ENCODE peak calls at places on chromosomes 2 and 18, in five cellular contexts. S, Q, G, B and M are unnamed samples.

GRCh38 chr18:47334966-47335365 is 83.5 kb upstream of the SKOR2 start:
- DNase-seq in Q (no peak), B (no peak), G (no peak), S (no peak), M (no peak)

GRCh38 chr2:220452561-220452960 is 825.1 kb downstream of the SLC4A3 start:
- DNase-seq in G (no peak), Q (no peak), S (no peak), B (no peak), M (no peak)

GRCh38 chr2:12960671-12961070 is 243.9 kb downstream of the TRIB2 start:
- DNase-seq in S (no peak), G (no peak), Q (no peak), B (no peak), M (no peak)

GRCh38 chr2:238267341-238267710 is 21.1 kb downstream of the PER2 start:
- DNase-seq in S (no peak), Q (no peak), B (no peak), G (no peak), M (no peak)

GRCh38 chr2:18500333-18500732 is 60.1 kb downstream of the RDH14 start:
- DNase-seq in G (no peak), Q (no peak), B (no peak), S (no peak), M (no peak)

GRCh38 chr2:84052043-84052442 is 407.0 kb downstream of the SUCLG1 start:
- DNase-seq in B (no peak), Q (no peak), S (no peak), G (no peak), M (no peak)

GRCh38 chr18:72652990-72653593 is 109.0 kb upstream of the CBLN2 start:
- DNase-seq in Q (no peak), B (peak; percentile 29), G (peak; percentile 48), S (peak; percentile 61), M (peak; percentile 56)

GRCh38 chr2:159083601-159084000 is 115.2 kb downstream of the TANC1 start:
- DNase-seq in S (no peak), B (no peak), G (peak; percentile 18), Q (no peak), M (no peak)

GRCh38 chr2:85705680-85706039 is 11.5 kb downstream of the GNLY start:
- DNase-seq in G (peak; percentile 65), S (no peak), B (no peak), Q (no peak), M (peak; percentile 100)

GRCh38 chr2:85754313-85755095 is 713 bp downstream of the ATOH8 start:
- DNase-seq in B (no peak), S (peak; percentile 77), G (peak; percentile 77), Q (no peak), M (peak; percentile 66)

GRCh38 chr2:218631837-218632236 is 24.1 kb downstream of the PLCD4 start:
- DNase-seq in Q (no peak), G (no peak), B (no peak), S (no peak), M (no peak)

GRCh38 chr2:181785677-181786344 is 105.5 kb upstream of the NEUROD1 start:
- DNase-seq in Q (no peak), S (no peak), B (no peak), G (no peak), M (no peak)

GRCh38 chr2:228688007-228688645 is 506.6 kb upstream of the SPHKAP start:
- DNase-seq in B (no peak), G (peak; percentile 8), S (no peak), Q (no peak), M (no peak)

GRCh38 chr18:3177902-3178687 is 41.7 kb downstream of the MYOM1 start:
- DNase-seq in S (no peak), B (peak; percentile 73), Q (peak; percentile 98), G (no peak), M (peak; percentile 100)

GRCh38 chr2:131056204-131056975 is 36.9 kb downstream of the FAM168B start:
- DNase-seq in Q (no peak), B (no peak), G (no peak), S (no peak), M (no peak)

GRCh38 chr2:178008636-178009289 is 63.8 kb downstream of the PDE11A start:
- DNase-seq in G (no peak), Q (no peak), S (peak; percentile 65), B (peak; percentile 11), M (no peak)

GRCh38 chr2:181142514-181142913 is 162.1 kb downstream of the UBE2E3 start:
- DNase-seq in B (no peak), G (no peak), S (no peak), Q (no peak), M (no peak)

GRCh38 chr2:221635949-221636348 is 63.8 kb upstream of the EPHA4 start:
- DNase-seq in S (no peak), G (peak; percentile 6), Q (no peak), B (no peak), M (no peak)

GRCh38 chr2:136310797-136311558 is 193.0 kb upstream of the CXCR4 start:
- DNase-seq in G (no peak), S (no peak), B (no peak), Q (no peak), M (no peak)

GRCh38 chr18:27604583-27604982 is 419.5 kb upstream of the CHST9 start:
- DNase-seq in G (no peak), Q (no peak), B (no peak), S (no peak), M (no peak)

GRCh38 chr18:2513616-2514015 is 57.7 kb downstream of the METTL4 start:
- DNase-seq in Q (no peak), G (no peak), B (no peak), S (no peak), M (no peak)

GRCh38 chr18:14074187-14074586 is 58.0 kb downstream of the ZNF519 start:
- DNase-seq in Q (no peak), S (peak; percentile 15), G (no peak), B (peak; percentile 35), M (no peak)

GRCh38 chr2:140465301-140465700 is 1665.5 kb downstream of the LRP1B start:
- DNase-seq in G (no peak), Q (no peak), B (no peak), S (no peak), M (no peak)

GRCh38 chr2:118569876-118570535 is 277.4 kb downstream of the EN1 start:
- DNase-seq in S (no peak), G (no peak), Q (no peak), B (no peak), M (no peak)
- TF ChIP-seq REST in S (no peak), G (no peak), Q (no peak), B (no peak), M (no peak)

GRCh38 chr2:65053199-65053598 is 3.0 kb upstream of the CEP68 start:
- DNase-seq in B (no peak), G (no peak), Q (peak; percentile 91), S (no peak), M (peak; percentile 83)
- TF ChIP-seq GABPA in B (no peak), G (no peak), Q (no peak), S (no peak), M (no peak)

GRCh38 chr2:55109219-55109891 is 59.1 kb upstream of the RTN4 start:
- DNase-seq in G (peak; percentile 89), B (peak; percentile 70), Q (no peak), S (no peak), M (no peak)
- TF ChIP-seq REST in G (no peak), B (no peak), Q (no peak), S (peak; percentile 40), M (no peak)

DNA sequence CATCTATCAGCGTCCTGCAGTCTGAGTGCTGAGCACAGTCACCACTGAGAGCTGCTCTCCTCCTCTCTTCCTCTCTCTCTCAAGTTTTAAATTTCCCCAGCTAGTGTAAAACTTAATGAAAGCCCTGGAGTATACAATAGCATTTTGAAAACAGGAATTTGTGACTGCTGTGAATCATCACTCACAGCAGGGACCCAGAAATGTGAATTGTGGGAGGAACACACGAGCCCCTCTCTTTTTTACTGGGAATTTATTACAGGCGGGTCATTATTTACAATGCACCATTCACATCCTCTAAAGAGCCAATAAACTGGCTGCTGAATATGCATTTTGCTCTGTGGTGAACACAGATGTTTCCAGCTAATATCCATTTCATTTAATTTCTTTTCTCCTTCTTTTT is 185.0 kb upstream of the SMIM21 start:
- DNase-seq in Q (no peak), S (no peak), G (no peak), B (no peak), M (no peak)
- TF ChIP-seq GABPA in Q (no peak), S (no peak), G (no peak), B (no peak), M (no peak)

GRCh38 chr18:55264108-55264507 is 304.8 kb upstream of the CCDC68 start:
- DNase-seq in G (no peak), B (no peak), S (no peak), Q (no peak), M (no peak)
- TF ChIP-seq REST in G (no peak), B (no peak), S (no peak), Q (no peak), M (no peak)

GRCh38 chr2:134253804-134254203 is at the start of gene MGAT5:
- DNase-seq in S (no peak), B (no peak), Q (no peak), G (no peak), M (no peak)

GRCh38 chr2:134250840-134251461 is 2.9 kb upstream of the MGAT5 start:
- DNase-seq in Q (no peak), S (no peak), G (no peak), B (no peak), M (no peak)

GRCh38 chr2:134253117-134253704 is 661 bp upstream of the MGAT5 start:
- DNase-seq in S (no peak), G (no peak), Q (peak; percentile 88), B (no peak), M (no peak)

GRCh38 chr2:134249755-134250154 is 4.1 kb upstream of the MGAT5 start:
- DNase-seq in G (no peak), Q (no peak), S (no peak), B (no peak), M (no peak)

GRCh38 chr2:134252092-134252775 is 1.6 kb upstream of the MGAT5 start:
- DNase-seq in G (no peak), B (no peak), S (no peak), Q (no peak), M (no peak)
- TF ChIP-seq GABPA in G (no peak), B (no peak), S (no peak), Q (no peak), M (no peak)

GRCh38 chr2:236286866-236287545 is 22.8 kb upstream of the ASB18 start:
- DNase-seq in Q (no peak), S (no peak), G (no peak), B (no peak), M (no peak)
- TF ChIP-seq REST in Q (no peak), S (no peak), G (no peak), B (no peak), M (no peak)

DNA sequence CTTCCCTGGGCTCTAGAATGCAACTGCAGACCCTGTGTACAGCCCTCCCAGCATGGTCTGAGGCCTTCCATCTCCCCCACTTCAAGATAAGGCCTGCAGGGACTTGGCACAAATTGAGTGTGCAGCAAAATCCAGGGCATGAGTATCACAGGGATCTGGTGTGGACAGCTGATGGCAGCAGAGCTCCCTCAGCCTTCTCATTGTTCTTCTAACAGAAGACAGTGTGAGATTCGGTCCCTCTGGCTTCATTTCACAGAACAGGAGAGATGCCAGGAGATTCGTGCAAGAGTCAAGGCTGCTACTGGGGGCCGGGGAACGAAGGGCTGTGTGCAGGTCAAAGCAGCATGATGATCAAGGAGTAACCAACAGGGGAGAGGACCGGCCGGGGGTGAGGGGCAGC is 85.8 kb downstream of the UXS1 start:
- DNase-seq in Q (no peak), S (peak; percentile 54), B (no peak), G (no peak), M (no peak)
- TF ChIP-seq GABPA in Q (no peak), S (no peak), B (no peak), G (no peak), M (no peak)